ENCODE peak calls at places on chromosomes 7 and 10, in nine cellular contexts. B is cardiac muscle cell, F is stomach, H is IMR-90, D is lung, S is AG10803, U is heart right ventricle, Z is fibroblast of villous mesenchyme, X is colonic mucosa. Y is an unnamed sample.

GRCh38 chr7:2764621-2765020 is 76.6 kb downstream of the AMZ1 start:
- DNase-seq in B (no peak), F (no peak), H (no peak), D (no peak), S (no peak), U (no peak), Z (no peak), X (no peak), Y (no peak)

GRCh38 chr7:34900891-34901493 is 136.3 kb downstream of the DPY19L1 start:
- DNase-seq in B (no peak), F (no peak), H (no peak), D (no peak), S (no peak), U (peak), Z (no peak), X (no peak), Y (no peak)

GRCh38 chr7:158824028-158824427 is 5.3 kb downstream of the ESYT2 start:
- DNase-seq in B (no peak), F (no peak), H (no peak), D (no peak), S (no peak), U (no peak), Z (no peak), X (no peak), Y (no peak)

GRCh38 chr10:43075612-43076003 is 1.3 kb upstream of the RET start:
- DNase-seq in B (no peak), F (no peak), H (no peak), D (no peak), S (no peak), U (no peak), Z (no peak), X (no peak), Y (no peak)

GRCh38 chr7:137671920-137672319 is 174.9 kb downstream of the DGKI start:
- DNase-seq in B (no peak), F (no peak), H (no peak), D (no peak), S (no peak), U (no peak), Z (no peak), X (no peak), Y (no peak)

GRCh38 chr7:80124870-80125269 is 9.8 kb upstream of the GNAI1 start:
- DNase-seq in B (no peak), F (no peak), H (no peak), D (no peak), S (peak), U (no peak), Z (no peak), X (no peak), Y (no peak)

GRCh38 chr10:87715727-87716670 is 56.3 kb downstream of the PAPSS2 start:
- DNase-seq in B (no peak), F (no peak), H (no peak), D (no peak), S (no peak), U (no peak), Z (no peak), X (no peak), Y (no peak)

GRCh38 chr10:69734797-69735468 is 66.8 kb upstream of the COL13A1 start:
- DNase-seq in B (no peak), F (no peak), H (no peak), D (no peak), S (no peak), U (no peak), Z (peak), X (no peak), Y (no peak)

GRCh38 chr10:89153086-89153485 is 54.0 kb downstream of the CH25H start:
- DNase-seq in B (no peak), F (no peak), H (no peak), D (no peak), S (peak), U (no peak), Z (no peak), X (no peak), Y (no peak)

GRCh38 chr7:2477447-2478386 is 1.5 kb upstream of the GRIFIN start:
- DNase-seq in B (peak), F (peak), H (peak), D (peak), S (peak), U (peak), Z (peak), X (peak), Y (no peak)

GRCh38 chr7:55514546-55515265 is 57.6 kb downstream of the VOPP1 start:
- DNase-seq in B (no peak), F (no peak), H (no peak), D (no peak), S (no peak), U (no peak), Z (no peak), X (no peak), Y (no peak)

GRCh38 chr10:43160919-43161251 is 22.6 kb downstream of the CSGALNACT2 start:
- DNase-seq in B (no peak), F (no peak), H (no peak), D (no peak), S (no peak), U (no peak), Z (no peak), X (no peak), Y (no peak)

GRCh38 chr7:29091722-29092121 is 54.6 kb downstream of the CPVL start:
- DNase-seq in B (no peak), F (no peak), H (no peak), D (no peak), S (no peak), U (no peak), Z (peak), X (no peak), Y (no peak)

GRCh38 chr7:19404912-19405329 is 259.7 kb upstream of the FERD3L start:
- DNase-seq in B (peak), F (no peak), H (peak), D (no peak), S (peak), U (no peak), Z (peak), X (no peak), Y (peak)

GRCh38 chr7:18498327-18498726 is 2.8 kb downstream of the HDAC9 start:
- DNase-seq in B (no peak), F (no peak), H (no peak), D (no peak), S (no peak), U (no peak), Z (no peak), X (no peak), Y (no peak)

GRCh38 chr10:90288403-90288933 is 569.4 kb downstream of the HTR7 start:
- DNase-seq in B (no peak), F (no peak), H (peak), D (no peak), S (no peak), U (no peak), Z (peak), X (no peak), Y (no peak)
- TF ChIP-seq CTCF in B (peak), F (no peak), H (peak), D (no peak), S (no peak), U (peak), Z (peak), X (no peak), Y (no peak)

DNA sequence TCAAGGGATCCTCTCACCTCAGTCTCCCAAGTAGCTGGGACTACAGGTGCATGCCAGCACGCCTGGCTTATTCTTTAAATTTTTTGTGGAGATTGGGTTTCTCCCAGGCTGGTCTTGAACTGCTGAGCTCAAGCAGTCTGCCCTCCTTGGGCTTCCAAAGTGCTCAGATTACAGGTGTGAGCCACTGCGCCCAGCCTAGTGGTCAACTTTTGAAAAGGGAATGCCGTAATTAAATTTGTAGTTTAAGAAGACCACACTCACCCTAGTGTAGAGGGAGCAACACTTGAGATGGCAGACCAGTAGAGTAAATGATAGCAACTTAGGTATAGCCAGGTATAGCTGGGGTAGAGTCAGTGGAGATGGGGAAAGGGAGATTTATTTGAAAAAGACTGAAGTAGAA is 17.6 kb downstream of the ZRANB1 start:
- DNase-seq in B (no peak), F (no peak), H (no peak), D (no peak), S (no peak), U (no peak), Z (no peak), X (no peak), Y (no peak)
- TF ChIP-seq CTCF in B (no peak), F (no peak), H (no peak), D (no peak), S (no peak), U (no peak), Z (no peak), X (no peak), Y (no peak)

DNA sequence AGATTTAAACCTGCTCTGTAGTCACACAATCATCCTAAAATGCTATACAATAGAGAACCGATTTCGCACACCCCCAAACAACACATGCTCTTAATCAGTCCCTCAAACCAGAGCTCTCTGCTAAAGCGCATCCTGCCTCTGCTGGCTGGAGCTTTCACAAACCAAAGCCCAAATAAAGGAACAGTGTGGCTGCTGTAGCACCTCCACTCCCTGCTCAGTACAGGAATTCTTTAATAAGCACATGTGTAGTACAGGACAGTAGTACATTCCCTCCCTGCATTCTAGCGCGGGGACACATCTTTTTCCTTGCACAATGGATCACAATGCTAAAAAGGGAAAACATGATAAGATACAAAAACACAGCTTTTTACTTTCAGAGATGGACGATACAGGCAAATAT is 684.6 kb downstream of the MAGI2 start:
- DNase-seq in B (peak), F (no peak), H (no peak), D (no peak), S (peak), U (no peak), Z (no peak), X (no peak), Y (no peak)
- TF ChIP-seq CTCF in B (no peak), F (no peak), H (no peak), D (no peak), S (peak), U (no peak), Z (no peak), X (no peak), Y (peak)

GRCh38 chr7:71509381-71509780 is 377.4 kb downstream of the GALNT17 start:
- DNase-seq in B (no peak), F (no peak), H (no peak), D (no peak), S (no peak), U (no peak), Z (no peak), X (no peak), Y (no peak)

GRCh38 chr7:71511361-71511807 is 379.4 kb downstream of the GALNT17 start:
- DNase-seq in B (peak), F (no peak), H (no peak), D (no peak), S (no peak), U (no peak), Z (no peak), X (no peak), Y (no peak)

GRCh38 chr7:71504697-71505441 is 372.9 kb downstream of the GALNT17 start:
- DNase-seq in B (no peak), F (no peak), H (no peak), D (no peak), S (no peak), U (no peak), Z (no peak), X (no peak), Y (no peak)

GRCh38 chr7:71507665-71508064 is 375.7 kb downstream of the GALNT17 start:
- DNase-seq in B (no peak), F (no peak), H (no peak), D (no peak), S (no peak), U (no peak), Z (no peak), X (no peak), Y (no peak)

DNA sequence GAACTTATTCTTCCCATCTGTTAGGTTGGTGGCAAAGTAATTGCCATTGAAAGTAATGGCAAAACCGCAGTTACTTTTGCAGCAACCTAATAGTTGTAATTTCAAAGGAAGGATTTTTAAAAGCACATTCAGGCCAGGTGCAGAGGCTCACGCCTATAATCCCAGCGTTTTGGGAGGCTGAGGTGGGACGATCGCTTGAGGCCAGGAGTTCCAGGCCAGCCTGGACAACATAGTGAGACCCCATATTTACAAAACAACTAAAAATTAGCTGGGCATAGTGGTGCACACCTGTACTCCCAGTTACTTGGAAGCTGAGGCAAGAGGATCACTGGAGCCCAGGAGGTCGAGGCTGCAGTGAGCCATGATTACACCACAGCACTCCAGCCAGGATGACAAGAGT is 374.9 kb downstream of the GALNT17 start:
- DNase-seq in B (no peak), F (no peak), H (no peak), D (no peak), S (no peak), U (no peak), Z (no peak), X (no peak), Y (no peak)
- TF ChIP-seq CTCF in B (no peak), F (no peak), H (no peak), D (no peak), S (no peak), U (no peak), Z (no peak), X (no peak), Y (no peak)

GRCh38 chr7:138885383-138886147 is 87.6 kb upstream of the ATP6V0A4 start:
- DNase-seq in B (no peak), F (no peak), H (no peak), D (no peak), S (no peak), U (no peak), Z (no peak), X (no peak), Y (no peak)
- TF ChIP-seq CTCF in B (no peak), F (no peak), H (no peak), D (no peak), S (no peak), U (no peak), Z (no peak), X (no peak), Y (peak)

GRCh38 chr7:70417061-70417655 is 714.8 kb upstream of the GALNT17 start:
- DNase-seq in B (no peak), F (no peak), H (no peak), D (no peak), S (no peak), U (no peak), Z (no peak), X (no peak), Y (no peak)
- TF ChIP-seq CTCF in B (no peak), F (no peak), H (no peak), D (no peak), S (peak), U (no peak), Z (no peak), X (no peak), Y (no peak)